ENCODE peak calls at places on chromosomes 1 and 21, in seven cellular contexts. Y is SK-N-SH, B is heart left ventricle, W is endothelial cell, V is brain microvascular endothelial cell, E is uterus, Q is H1. S is an unnamed sample.

GRCh38 chr1:46549697-46550681 is 1.5 kb downstream of the KNCN start:
- DNase-seq in Y (peak; percentile 81), B (no peak), W (peak; percentile 32), V (peak; percentile 75), E (no peak), Q (no peak), S (peak; percentile 65)

GRCh38 chr1:2596530-2597333 is 10.2 kb downstream of the PRXL2B start:
- DNase-seq in Y (no peak), B (no peak), W (no peak), V (no peak), E (no peak), Q (no peak), S (no peak)

GRCh38 chr1:116352349-116352813 is 20.7 kb upstream of the ATP1A1 start:
- DNase-seq in Y (no peak), B (no peak), W (no peak), V (no peak), E (no peak), Q (no peak), S (peak; percentile 36)

GRCh38 chr1:9473032-9473792 is 66.1 kb upstream of the SLC25A33 start:
- DNase-seq in Y (peak; percentile 31), B (peak; percentile 51), W (no peak), V (peak; percentile 94), E (peak; percentile 90), Q (no peak), S (peak; percentile 28)

GRCh38 chr1:224696891-224697765 is 81.0 kb downstream of the CNIH3 start:
- DNase-seq in Y (no peak), B (no peak), W (no peak), V (peak; percentile 41), E (no peak), Q (no peak), S (no peak)

GRCh38 chr1:184650177-184650866 is 104.3 kb downstream of the EDEM3 start:
- DNase-seq in Y (no peak), B (no peak), W (no peak), V (no peak), E (no peak), Q (no peak), S (no peak)

GRCh38 chr21:34129039-34129891 is 55.9 kb downstream of the MRPS6 start:
- DNase-seq in Y (peak; percentile 49), B (peak; percentile 75), W (peak; percentile 21), V (peak; percentile 90), E (peak; percentile 74), Q (peak; percentile 5), S (peak; percentile 90)

GRCh38 chr1:210477328-210477924 is 148.7 kb downstream of the HHAT start:
- DNase-seq in Y (no peak), B (no peak), W (no peak), V (no peak), E (no peak), Q (no peak), S (no peak)

GRCh38 chr21:29664615-29665014 is 275.2 kb downstream of the GRIK1 start:
- DNase-seq in Y (no peak), B (no peak), W (no peak), V (no peak), E (no peak), Q (no peak), S (no peak)

GRCh38 chr21:30072496-30072895 is 94.1 kb downstream of the CLDN17 start:
- DNase-seq in Y (no peak), B (no peak), W (peak; percentile 52), V (peak; percentile 45), E (no peak), Q (peak; percentile 68), S (peak; percentile 14)

GRCh38 chr1:234848972-234849641 is 239.1 kb upstream of the IRF2BP2 start:
- DNase-seq in Y (no peak), B (no peak), W (no peak), V (peak; percentile 75), E (no peak), Q (no peak), S (no peak)

GRCh38 chr1:67816506-67816905 is 16.8 kb downstream of the GNG12 start:
- DNase-seq in Y (no peak), B (no peak), W (no peak), V (no peak), E (no peak), Q (no peak), S (no peak)

GRCh38 chr1:234331511-234331910 is 41.7 kb upstream of the COA6 start:
- DNase-seq in Y (no peak), B (no peak), W (no peak), V (no peak), E (no peak), Q (no peak), S (no peak)

GRCh38 chr1:100535264-100535663 is 2.7 kb upstream of the GPR88 start:
- DNase-seq in Y (no peak), B (no peak), W (no peak), V (no peak), E (no peak), Q (no peak), S (no peak)

GRCh38 chr1:1090424-1091343 is 16.6 kb upstream of the RNF223 start:
- DNase-seq in Y (peak; percentile 30), B (peak; percentile 6), W (no peak), V (no peak), E (no peak), Q (no peak), S (no peak)

GRCh38 chr1:229456016-229456415 is 22.1 kb upstream of the ACTA1 start:
- DNase-seq in Y (no peak), B (no peak), W (no peak), V (no peak), E (no peak), Q (no peak), S (no peak)

GRCh38 chr21:26490771-26491170 is 82.3 kb downstream of the CYYR1 start:
- DNase-seq in Y (no peak), B (no peak), W (no peak), V (no peak), E (no peak), Q (no peak), S (no peak)

GRCh38 chr1:61640531-61641125 is 84.3 kb downstream of the TM2D1 start:
- DNase-seq in Y (no peak), B (peak; percentile 31), W (no peak), V (no peak), E (peak; percentile 47), Q (no peak), S (peak; percentile 39)

DNA sequence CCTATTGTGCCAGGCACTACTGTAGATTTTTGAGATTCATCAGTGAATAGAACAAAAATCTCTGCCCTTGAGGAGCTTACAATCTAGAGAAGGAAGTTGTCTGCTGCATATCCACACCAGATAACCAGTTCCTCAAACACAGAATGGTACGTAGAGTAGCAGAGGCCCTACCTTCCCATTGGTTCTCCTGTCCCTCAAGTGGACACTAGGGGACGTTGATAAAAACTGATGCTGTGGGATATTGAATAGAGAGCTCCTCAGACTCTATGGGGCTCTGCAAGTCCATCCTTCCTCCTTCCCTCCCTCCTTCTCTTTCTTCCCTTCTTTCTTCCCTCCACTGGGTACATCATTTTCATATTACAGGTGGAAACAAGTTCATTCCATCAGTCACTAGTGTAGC is 371.3 kb downstream of the PBX1 start:
- DNase-seq in Y (no peak), B (no peak), W (no peak), V (no peak), E (no peak), Q (no peak), S (no peak)
- TF ChIP-seq CTCF in Y (no peak), B (no peak), W (no peak), V (no peak), E (no peak), Q (no peak), S (no peak)

DNA sequence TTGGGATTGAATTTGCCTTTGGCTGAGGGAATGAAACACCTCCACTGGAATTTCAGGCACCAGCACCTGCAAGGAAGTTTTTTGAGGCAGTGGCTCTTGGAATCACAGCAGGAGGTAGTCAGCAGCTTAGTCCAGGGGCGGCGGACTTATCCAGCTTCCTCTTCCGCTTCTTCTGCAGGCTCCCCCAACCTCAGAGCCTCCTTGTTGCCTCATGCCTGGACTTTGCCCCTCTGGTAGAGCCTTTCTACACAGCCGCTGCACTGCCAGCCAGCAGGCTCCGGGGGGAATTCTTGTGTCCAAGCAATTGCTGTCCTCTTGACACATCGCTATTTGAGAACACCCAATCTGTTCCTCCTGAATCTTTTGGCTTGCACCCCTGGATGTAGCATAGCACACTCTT is 4.4 kb upstream of the RHEX start:
- DNase-seq in Y (no peak), B (no peak), W (no peak), V (no peak), E (no peak), Q (no peak), S (no peak)
- TF ChIP-seq CTCF in Y (no peak), B (no peak), W (no peak), V (no peak), E (no peak), Q (no peak), S (no peak)

DNA sequence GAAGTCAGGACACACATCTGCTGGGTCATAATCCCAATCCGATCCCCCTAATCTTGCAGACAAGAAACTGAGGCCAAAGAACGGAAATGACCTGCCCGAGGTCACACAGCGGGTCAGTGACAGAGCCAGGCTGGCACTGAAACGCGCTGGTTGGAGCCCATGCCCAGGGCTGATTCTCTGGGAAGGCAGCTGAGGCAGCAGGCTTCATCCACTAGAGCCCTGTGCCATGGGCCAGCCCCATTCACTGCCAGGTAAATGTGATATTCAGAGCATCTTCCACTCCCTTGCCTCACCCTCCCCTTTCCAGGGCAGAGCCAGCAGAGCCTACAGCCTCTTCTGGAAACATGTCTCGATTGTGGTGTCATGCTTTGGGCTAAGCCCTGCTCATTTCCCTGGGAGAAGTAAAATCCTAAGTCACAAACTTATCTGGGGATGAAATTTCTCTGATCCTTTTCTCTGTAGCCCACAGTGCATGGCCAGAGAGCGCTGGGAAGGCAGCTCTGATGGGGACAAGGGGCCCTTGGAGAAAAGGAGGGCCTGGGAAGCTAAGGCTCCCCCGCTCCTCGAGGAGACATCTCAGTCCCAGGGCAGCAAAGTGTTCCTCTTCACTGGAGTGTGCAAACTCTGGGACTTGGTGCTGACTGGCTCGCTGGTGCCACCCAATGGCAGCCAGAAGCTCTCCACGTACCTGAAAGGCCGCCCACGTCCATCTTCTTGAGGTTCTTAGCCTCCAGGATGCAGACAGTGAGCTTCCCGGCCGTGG is 110.4 kb downstream of the SYT2 start:
- DNase-seq in Y (peak; percentile 80), B (peak; percentile 50), W (peak; percentile 67), V (peak; percentile 68), E (peak; percentile 73), Q (peak; percentile 51), S (peak; percentile 58)
- TF ChIP-seq CTCF in Y (peak; percentile 90), B (peak; percentile 75), W (peak; percentile 43), V (peak; percentile 95), E (peak; percentile 81), Q (peak; percentile 87), S (peak; percentile 49)

DNA sequence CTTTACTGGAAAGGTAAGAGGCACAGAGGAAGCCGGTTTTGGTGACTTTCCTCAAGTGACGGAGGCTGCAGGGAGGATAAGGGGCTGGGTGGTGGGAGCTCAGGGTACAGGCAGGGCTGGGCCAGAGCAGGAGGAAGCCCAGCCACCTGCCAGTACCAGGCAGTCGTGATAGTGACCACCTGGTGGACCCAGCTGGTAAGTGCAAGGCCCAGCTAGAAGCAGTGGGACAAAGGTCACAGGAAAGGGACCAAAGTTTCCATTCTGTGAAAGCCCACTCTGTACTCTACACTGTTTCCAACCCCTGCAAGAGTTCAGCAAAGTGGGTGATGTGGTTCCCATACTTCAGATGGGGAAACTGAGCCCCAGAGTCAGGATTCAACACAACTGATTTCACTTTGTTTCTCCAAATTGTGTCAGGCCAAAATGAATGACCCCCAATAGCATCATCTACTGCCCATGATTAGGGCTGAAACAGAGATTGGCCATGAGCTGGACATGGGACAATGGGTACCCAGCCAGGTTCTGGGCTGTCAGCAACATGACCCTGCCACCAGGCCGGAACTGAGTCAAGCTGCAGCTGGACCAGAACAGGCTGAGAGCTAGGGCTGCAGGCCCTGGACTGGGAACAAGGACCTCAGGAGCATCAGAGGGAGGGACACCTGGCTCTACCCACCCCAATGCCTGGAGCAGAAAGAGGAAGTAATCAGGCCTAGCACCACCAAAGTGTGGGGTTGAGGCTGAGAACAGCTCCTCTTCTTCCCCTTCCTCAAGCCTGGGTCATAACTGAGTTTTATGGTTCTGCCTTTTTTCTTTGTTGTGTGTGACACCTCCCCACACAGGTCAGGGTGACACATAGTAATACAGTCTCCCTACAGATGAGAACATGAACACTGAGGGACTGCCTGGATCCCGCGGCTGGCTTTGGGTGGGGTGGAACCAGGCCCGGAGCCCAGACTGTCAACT is 50.2 kb downstream of the KCNN3 start:
- DNase-seq in Y (peak; percentile 57), B (no peak), W (peak; percentile 61), V (no peak), E (no peak), Q (no peak), S (peak; percentile 55)
- TF ChIP-seq CTCF in Y (peak; percentile 47), B (peak; percentile 55), W (peak; percentile 73), V (peak; percentile 69), E (no peak), Q (peak; percentile 76), S (peak; percentile 59)